ENCODE peak calls at places on chromosomes 2 and 18, in six cellular contexts. One of them, this sample, is unnamed.

GRCh38 chr18:21853020-21853419 is 112.4 kb downstream of the MIB1 start:
- DNase-seq in sigmoid colon: no peak
- DNase-seq in activated CD4-positive, alpha-beta T cell treated with anti-CD3 and anti-CD28 coated beads, Interleukin-2, amount 10 ng/mL, durations not matched to agents 7 days and 5 days: peak
- DNase-seq in cardiac fibroblast: peak
- DNase-seq in hepatic stellate cell: no peak
- DNase-seq in spleen: no peak
- DNase-seq in this sample: no peak

GRCh38 chr2:172864182-172864581 is 128.5 kb downstream of the RAPGEF4 start:
- DNase-seq in sigmoid colon: peak
- DNase-seq in spleen: no peak
- DNase-seq in activated CD4-positive, alpha-beta T cell treated with anti-CD3 and anti-CD28 coated beads, Interleukin-2, amount 10 ng/mL, durations not matched to agents 7 days and 5 days: peak
- DNase-seq in hepatic stellate cell: peak
- DNase-seq in cardiac fibroblast: peak
- DNase-seq in this sample: peak

GRCh38 chr2:239321596-239322413 is 79.0 kb downstream of the HDAC4 start:
- DNase-seq in cardiac fibroblast: no peak
- DNase-seq in hepatic stellate cell: no peak
- DNase-seq in activated CD4-positive, alpha-beta T cell treated with anti-CD3 and anti-CD28 coated beads, Interleukin-2, amount 10 ng/mL, durations not matched to agents 7 days and 5 days: peak
- DNase-seq in sigmoid colon: no peak
- DNase-seq in spleen: peak
- DNase-seq in this sample: no peak

GRCh38 chr2:171587567-171587966 is 65.3 kb downstream of the CYBRD1 start:
- DNase-seq in activated CD4-positive, alpha-beta T cell treated with anti-CD3 and anti-CD28 coated beads, Interleukin-2, amount 10 ng/mL, durations not matched to agents 7 days and 5 days: no peak
- DNase-seq in cardiac fibroblast: peak
- DNase-seq in hepatic stellate cell: no peak
- DNase-seq in sigmoid colon: no peak
- DNase-seq in spleen: no peak
- DNase-seq in this sample: no peak

GRCh38 chr2:144438722-144439508 is 81.0 kb downstream of the ZEB2 start:
- DNase-seq in sigmoid colon: no peak
- DNase-seq in activated CD4-positive, alpha-beta T cell treated with anti-CD3 and anti-CD28 coated beads, Interleukin-2, amount 10 ng/mL, durations not matched to agents 7 days and 5 days: no peak
- DNase-seq in spleen: no peak
- DNase-seq in cardiac fibroblast: no peak
- DNase-seq in hepatic stellate cell: no peak
- DNase-seq in this sample: no peak

GRCh38 chr2:215060851-215061541 is 77.4 kb downstream of the ABCA12 start:
- DNase-seq in hepatic stellate cell: no peak
- DNase-seq in cardiac fibroblast: no peak
- DNase-seq in activated CD4-positive, alpha-beta T cell treated with anti-CD3 and anti-CD28 coated beads, Interleukin-2, amount 10 ng/mL, durations not matched to agents 7 days and 5 days: no peak
- DNase-seq in sigmoid colon: no peak
- DNase-seq in spleen: no peak
- DNase-seq in this sample: no peak

GRCh38 chr2:159072795-159073194 is 104.4 kb downstream of the TANC1 start:
- DNase-seq in hepatic stellate cell: peak
- DNase-seq in sigmoid colon: no peak
- DNase-seq in cardiac fibroblast: peak
- DNase-seq in activated CD4-positive, alpha-beta T cell treated with anti-CD3 and anti-CD28 coated beads, Interleukin-2, amount 10 ng/mL, durations not matched to agents 7 days and 5 days: no peak
- DNase-seq in spleen: no peak
- DNase-seq in this sample: no peak

GRCh38 chr2:105746177-105747080 is 1.7 kb downstream of the NCK2 start:
- DNase-seq in spleen: peak
- DNase-seq in hepatic stellate cell: no peak
- DNase-seq in sigmoid colon: no peak
- DNase-seq in cardiac fibroblast: peak
- DNase-seq in activated CD4-positive, alpha-beta T cell treated with anti-CD3 and anti-CD28 coated beads, Interleukin-2, amount 10 ng/mL, durations not matched to agents 7 days and 5 days: peak
- DNase-seq in this sample: no peak

GRCh38 chr2:119259296-119259860 is 35.7 kb downstream of the STEAP3 start:
- DNase-seq in activated CD4-positive, alpha-beta T cell treated with anti-CD3 and anti-CD28 coated beads, Interleukin-2, amount 10 ng/mL, durations not matched to agents 7 days and 5 days: no peak
- DNase-seq in cardiac fibroblast: peak
- DNase-seq in hepatic stellate cell: no peak
- DNase-seq in sigmoid colon: no peak
- DNase-seq in spleen: no peak
- DNase-seq in this sample: no peak

GRCh38 chr2:147688252-147688651 is 156.6 kb upstream of the ACVR2A start:
- DNase-seq in activated CD4-positive, alpha-beta T cell treated with anti-CD3 and anti-CD28 coated beads, Interleukin-2, amount 10 ng/mL, durations not matched to agents 7 days and 5 days: no peak
- DNase-seq in cardiac fibroblast: no peak
- DNase-seq in spleen: no peak
- DNase-seq in hepatic stellate cell: no peak
- DNase-seq in sigmoid colon: no peak
- DNase-seq in this sample: no peak